ENCODE peak calls at places on chromosomes 7 and 10, in ten cellular contexts. D is iPS DF 19.7, A is NCI-H2107, F is body of pancreas, U is bronchial epithelial cell, J is H54, N is GDM1, B is MCF 10A, O is SK-N-SH, V is GM19239. Q is an unnamed sample.

GRCh38 chr7:26100940-26101339 is 51.1 kb upstream of the NFE2L3 start:
- DNase-seq in D (no peak), B (no peak), N (peak; percentile 57), F (no peak), A (no peak), J (no peak), O (no peak), U (no peak), V (no peak), Q (no peak)

GRCh38 chr10:132876967-132877366 is 65.4 kb downstream of the CFAP46 start:
- DNase-seq in D (no peak), N (no peak), O (no peak), B (no peak), A (no peak), V (no peak), J (no peak), F (no peak), U (no peak), Q (no peak)

GRCh38 chr10:116014859-116015258 is 258.1 kb downstream of the GFRA1 start:
- DNase-seq in A (no peak), N (no peak), F (no peak), B (no peak), V (no peak), O (no peak), J (no peak), U (no peak), D (no peak), Q (no peak)

GRCh38 chr10:29839826-29840515 is 205.2 kb upstream of the SVIL start:
- DNase-seq in F (peak; percentile 71), A (no peak), U (peak; percentile 97), O (no peak), J (no peak), B (peak; percentile 92), V (no peak), N (no peak), D (no peak), Q (no peak)

GRCh38 chr7:2517004-2517403 is 2.6 kb upstream of the LFNG start:
- DNase-seq in D (no peak), O (no peak), F (no peak), U (peak; percentile 67), A (no peak), N (no peak), J (peak; percentile 100), V (no peak), B (no peak), Q (no peak)

GRCh38 chr10:75972494-75973276 is 541.3 kb downstream of the LRMDA start:
- DNase-seq in U (peak; percentile 32), V (no peak), D (no peak), A (peak; percentile 16), J (no peak), N (no peak), B (peak; percentile 66), F (peak; percentile 41), O (peak; percentile 19), Q (no peak)

GRCh38 chr7:130831817-130832481 is 97.9 kb upstream of the KLF14 start:
- DNase-seq in V (peak; percentile 17), A (peak; percentile 21), J (no peak), N (no peak), D (no peak), F (no peak), U (peak; percentile 32), B (peak; percentile 63), O (peak; percentile 74), Q (peak; percentile 7)

GRCh38 chr7:1537631-1538412 is 7.3 kb downstream of the MAFK start:
- DNase-seq in V (no peak), N (no peak), F (peak; percentile 95), J (peak; percentile 96), O (peak; percentile 100), A (no peak), B (peak; percentile 35), U (peak; percentile 61), D (no peak), Q (no peak)

GRCh38 chr10:87733081-87733480 is 73.4 kb downstream of the PAPSS2 start:
- DNase-seq in U (no peak), F (no peak), V (no peak), N (no peak), J (no peak), B (no peak), A (no peak), D (no peak), O (no peak), Q (no peak)

GRCh38 chr10:123576706-123577105 is 89.4 kb upstream of the GPR26 start:
- DNase-seq in O (no peak), U (no peak), B (no peak), F (no peak), V (no peak), D (no peak), J (no peak), N (no peak), A (no peak), Q (no peak)

GRCh38 chr7:2601907-2602735 is 29.7 kb upstream of the TTYH3 start:
- DNase-seq in O (peak; percentile 45), N (no peak), D (no peak), V (no peak), F (no peak), U (peak; percentile 17), B (no peak), A (no peak), J (no peak), Q (no peak)

GRCh38 chr10:3636356-3637181 is 148.4 kb downstream of the KLF6 start:
- DNase-seq in O (peak; percentile 42), J (no peak), A (no peak), B (peak; percentile 86), V (no peak), N (no peak), U (no peak), F (peak; percentile 19), D (no peak), Q (no peak)

GRCh38 chr10:68218786-68219185 is 13.1 kb downstream of the ATOH7 start:
- DNase-seq in N (no peak), O (no peak), U (no peak), A (no peak), J (no peak), F (no peak), V (no peak), B (no peak), D (no peak), Q (no peak)

GRCh38 chr10:44908071-44908709 is 2.9 kb upstream of the TMEM72 start:
- DNase-seq in U (no peak), J (no peak), D (no peak), V (no peak), A (peak; percentile 53), N (no peak), F (no peak), O (no peak), B (peak; percentile 71), Q (no peak)

GRCh38 chr7:24717694-24718320 is 39.5 kb downstream of the GSDME start:
- DNase-seq in U (no peak), O (no peak), J (no peak), A (no peak), N (no peak), F (no peak), V (no peak), B (no peak), D (no peak), Q (no peak)

GRCh38 chr7:111528331-111528730 is 34.0 kb downstream of the IMMP2L start:
- DNase-seq in U (no peak), D (no peak), J (no peak), N (no peak), F (no peak), V (no peak), A (no peak), O (no peak), B (no peak), Q (peak; percentile 55)

GRCh38 chr10:129622736-129623135 is 155.7 kb downstream of the MGMT start:
- DNase-seq in F (no peak), A (no peak), D (no peak), N (no peak), O (no peak), B (no peak), U (no peak), J (no peak), V (no peak), Q (no peak)

GRCh38 chr10:52677087-52677486 is 95.5 kb downstream of the MBL2 start:
- DNase-seq in J (no peak), A (no peak), U (no peak), D (no peak), O (no peak), B (no peak), V (no peak), N (no peak), F (no peak), Q (no peak)

GRCh38 chr10:63657812-63658211 is 136.6 kb downstream of the REEP3 start:
- DNase-seq in N (no peak), O (no peak), U (no peak), B (no peak), F (no peak), V (no peak), D (no peak), A (no peak), J (no peak), Q (no peak)

GRCh38 chr7:37782166-37782565 is 66.2 kb upstream of the NME8 start:
- DNase-seq in V (no peak), D (no peak), B (no peak), A (no peak), U (no peak), O (no peak), N (no peak), J (no peak), F (no peak), Q (no peak)

GRCh38 chr10:122624546-122624945 is 64.0 kb downstream of the DMBT1 start:
- DNase-seq in D (no peak), V (no peak), A (no peak), J (no peak), N (no peak), B (no peak), O (no peak), U (no peak), F (no peak), Q (no peak)

GRCh38 chr7:38142736-38143135 is 35.3 kb upstream of the STARD3NL start:
- DNase-seq in B (no peak), U (no peak), D (no peak), O (no peak), N (no peak), A (no peak), F (no peak), J (no peak), V (no peak), Q (no peak)

GRCh38 chr10:8084799-8085198 is 30.3 kb downstream of the GATA3 start:
- DNase-seq in U (no peak), A (no peak), N (no peak), F (no peak), J (no peak), O (no peak), V (no peak), B (no peak), D (no peak), Q (no peak)

GRCh38 chr10:60798031-60798430 is 19.8 kb downstream of the CDK1 start:
- DNase-seq in J (no peak), D (no peak), F (no peak), N (no peak), V (no peak), A (no peak), B (no peak), O (no peak), U (no peak), Q (no peak)

GRCh38 chr7:46603780-46604725 is 683.0 kb upstream of the IGFBP3 start:
- DNase-seq in B (peak; percentile 23), V (no peak), O (peak; percentile 10), D (no peak), F (peak; percentile 82), N (no peak), U (peak; percentile 30), J (no peak), A (no peak), Q (no peak)

GRCh38 chr7:25026156-25026555 is 46.2 kb upstream of the OSBPL3 start:
- DNase-seq in U (no peak), A (no peak), V (no peak), D (peak; percentile 38), B (no peak), N (no peak), F (no peak), J (no peak), O (no peak), Q (no peak)

GRCh38 chr7:140176271-140176701 is 497 bp downstream of the KDM7A start:
- DNase-seq in N (no peak), D (no peak), U (no peak), V (peak; percentile 8), J (no peak), A (no peak), O (peak; percentile 80), B (no peak), F (peak; percentile 26), Q (no peak)

Q was measured in immature natural killer cell.